ENCODE peak calls at places on chromosome 7, in five cellular contexts. J is esophagus squamous epithelium, B is A549, P is testis, S is HCT116. K is an unnamed sample.

GRCh38 chr7:158257001-158257400 is 330.6 kb downstream of the PTPRN2 start:
- DNase-seq in B (no peak), J (no peak), S (no peak), P (no peak), K (no peak)

GRCh38 chr7:75010036-75010435 is 45.5 kb downstream of the CASTOR2 start:
- DNase-seq in S (no peak), P (no peak), B (no peak), J (no peak), K (no peak)

GRCh38 chr7:35697414-35698175 is 2.7 kb upstream of the HERPUD2 start:
- DNase-seq in S (no peak), B (peak; percentile 33), P (no peak), J (no peak), K (no peak)

GRCh38 chr7:57443567-57443966 is 6.4 kb upstream of the ZNF716 start:
- DNase-seq in B (no peak), P (no peak), S (no peak), J (no peak), K (no peak)

GRCh38 chr7:117087639-117088396 is 134.5 kb downstream of the ST7 start:
- DNase-seq in S (no peak), J (no peak), P (no peak), B (no peak), K (no peak)

GRCh38 chr7:28389504-28390385 is 22.6 kb upstream of the CREB5 start:
- DNase-seq in B (peak; percentile 65), S (peak; percentile 49), P (no peak), J (no peak), K (no peak)

GRCh38 chr7:124072603-124073324 is 39.9 kb upstream of the TMEM229A start:
- DNase-seq in P (no peak), B (peak; percentile 33), S (no peak), J (no peak), K (no peak)

GRCh38 chr7:129649128-129649690 is 37.7 kb downstream of the NRF1 start:
- DNase-seq in J (no peak), B (no peak), S (no peak), P (no peak), K (no peak)

GRCh38 chr7:155178096-155178495 is 108.0 kb downstream of the HTR5A start:
- DNase-seq in S (no peak), B (no peak), J (no peak), P (no peak), K (no peak)

GRCh38 chr7:82015751-82016150 is 245.9 kb upstream of the HGF start:
- DNase-seq in S (no peak), P (no peak), J (no peak), B (peak; percentile 37), K (no peak)

GRCh38 chr7:70693690-70694356 is 438.1 kb upstream of the GALNT17 start:
- DNase-seq in B (peak; percentile 38), J (no peak), P (peak; percentile 69), S (no peak), K (peak; percentile 70)

GRCh38 chr7:30970594-30971094 is 6.9 kb downstream of the GHRHR start:
- DNase-seq in S (no peak), J (no peak), P (no peak), B (no peak), K (no peak)

GRCh38 chr7:76063114-76063513 is 15.2 kb downstream of the MDH2 start:
- DNase-seq in J (no peak), P (no peak), S (no peak), B (no peak), K (no peak)

GRCh38 chr7:101237206-101238067 is at the start of gene CLDN15:
- DNase-seq in B (no peak), P (peak; percentile 74), S (no peak), J (no peak), K (no peak)

GRCh38 chr7:157514746-157515145 is 177.9 kb downstream of the DNAJB6 start:
- DNase-seq in P (no peak), B (no peak), J (no peak), S (no peak), K (peak; percentile 38)

GRCh38 chr7:90629306-90629918 is 33.3 kb downstream of the CDK14 start:
- DNase-seq in J (no peak), S (peak; percentile 31), B (peak; percentile 43), P (no peak), K (no peak)

GRCh38 chr7:134645478-134645877 is 1.2 kb upstream of the BPGM start:
- DNase-seq in S (no peak), P (no peak), J (no peak), B (no peak), K (no peak)
- TF ChIP-seq POLR2A in S (no peak), P (no peak), J (no peak), B (no peak), K (no peak)

GRCh38 chr7:122301291-122301690 is 3.3 kb downstream of the FEZF1 start:
- DNase-seq in P (no peak), J (no peak), B (no peak), S (no peak), K (no peak)

GRCh38 chr7:122301858-122302745 is 2.4 kb downstream of the FEZF1 start:
- DNase-seq in B (no peak), J (no peak), S (no peak), P (no peak), K (no peak)

GRCh38 chr7:122299935-122300606 is 4.5 kb downstream of the FEZF1 start:
- DNase-seq in B (no peak), S (no peak), P (no peak), J (no peak), K (no peak)

GRCh38 chr7:122299624-122299934 is 5.0 kb downstream of the FEZF1 start:
- DNase-seq in S (no peak), P (no peak), B (no peak), J (no peak), K (no peak)

DNA sequence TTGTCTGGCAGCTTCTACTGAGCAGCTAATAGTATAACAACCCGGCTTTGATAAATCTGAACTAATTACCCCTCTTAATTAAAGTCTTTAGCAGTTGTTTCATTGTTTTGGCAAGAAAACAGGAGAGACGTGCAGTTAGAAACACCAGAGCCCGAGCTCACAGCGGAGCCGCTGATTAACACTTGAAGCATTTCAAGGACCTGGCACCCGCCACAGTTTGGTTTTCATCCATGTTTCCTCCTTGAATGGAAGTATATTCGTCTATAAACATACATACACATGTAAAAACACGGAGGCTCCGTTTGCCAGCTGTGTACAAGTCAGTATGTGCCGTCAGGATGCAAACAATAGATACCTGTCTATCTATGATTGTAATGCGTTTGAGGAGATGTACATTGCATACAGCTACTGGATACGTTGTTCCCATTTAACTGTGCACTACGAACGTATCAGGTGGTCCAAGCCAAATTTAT is 3.9 kb downstream of the FEZF1 start:
- DNase-seq in P (peak; percentile 22), J (no peak), B (no peak), S (no peak), K (no peak)
- H3K9me3 ChIP-seq in P (no peaks in the 10 kb centered on the region), J (no peaks in the 10 kb centered on the region), B (no peaks in the 10 kb centered on the region), S (no peaks in the 10 kb centered on the region), K (no peaks in the 10 kb centered on the region)

DNA sequence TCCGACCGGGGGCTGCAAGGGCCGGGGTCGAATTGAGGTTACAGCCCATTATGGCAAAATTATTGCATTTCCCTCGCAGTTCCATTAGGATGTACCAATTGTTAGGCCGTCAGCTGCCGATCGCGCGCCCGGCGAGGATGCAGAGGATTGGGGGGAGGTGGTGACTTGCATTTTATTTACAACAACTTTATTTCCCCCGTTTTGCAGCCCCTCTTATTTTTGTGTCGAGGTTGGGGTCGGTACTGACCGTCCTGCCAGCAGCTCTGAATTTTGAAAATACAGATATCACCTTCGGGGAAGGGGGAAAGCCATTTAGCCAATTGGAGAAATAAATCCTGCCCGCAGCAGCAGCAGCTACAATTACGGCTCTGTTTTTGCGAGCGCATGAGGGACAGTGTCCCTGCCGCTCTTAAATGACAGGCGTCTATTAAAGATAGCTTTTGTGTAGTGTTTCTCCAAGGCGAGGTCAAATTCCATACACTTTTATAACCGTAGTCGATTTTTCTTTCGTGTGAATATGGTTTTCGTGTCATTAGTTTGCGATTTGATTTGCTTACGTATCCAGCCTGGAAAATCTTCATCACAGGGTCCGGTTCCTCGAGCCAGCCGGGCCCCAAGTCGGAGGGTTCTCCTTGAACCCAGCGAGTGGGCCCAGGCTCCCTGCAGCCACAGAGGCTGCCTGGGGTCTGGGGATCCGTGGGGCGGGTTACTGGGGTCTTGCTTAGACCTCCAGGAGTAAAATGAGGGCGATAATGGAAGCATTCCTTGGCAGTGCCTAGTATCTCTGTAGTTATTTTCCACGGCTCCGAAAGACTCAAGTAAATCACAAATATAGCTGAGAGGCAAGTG is 693 bp upstream of the HOXA5 start:
- DNase-seq in B (no peak), S (no peak), J (no peak), P (peak; percentile 7), K (no peak)
- TF ChIP-seq POLR2A in B (no peak), S (no peak), J (no peak), P (no peak), K (no peak)

DNA sequence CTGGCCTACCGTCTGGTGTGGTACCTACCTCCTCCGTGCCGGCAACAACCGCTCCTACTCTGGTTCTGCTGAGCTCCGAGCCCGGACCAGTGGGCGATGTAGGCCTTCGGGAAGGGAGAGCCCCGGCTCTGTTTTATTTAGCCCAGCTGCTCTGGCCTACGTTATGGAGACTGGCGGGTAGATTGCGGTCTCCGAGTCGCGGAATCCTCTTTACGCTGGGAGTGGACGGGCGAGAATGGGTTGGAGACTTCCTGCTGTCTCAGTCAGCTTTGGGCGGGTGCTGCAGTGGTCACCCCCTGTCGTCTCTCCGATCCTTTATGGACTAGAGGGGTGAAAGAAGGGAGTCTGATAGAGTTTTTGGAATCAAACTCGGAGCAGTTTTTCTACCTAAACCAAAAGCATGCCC is 406 bp downstream of the CBLL1 start:
- DNase-seq in J (no peak), B (no peak), S (no peak), P (no peak), K (no peak)
- H3K9me3 ChIP-seq in J (no peaks in the 10 kb centered on the region), B (no peaks in the 10 kb centered on the region), S (no peaks in the 10 kb centered on the region), P (no peaks in the 10 kb centered on the region), K (no peaks in the 10 kb centered on the region)